ENCODE peak calls at places on chromosomes 16 and 17, in eight cellular contexts. One of them, this sample, is unnamed. For H3K27me3, the result is how much of the 10 kb centered on the place peaks cover.

GRCh38 chr17:29155966-29156338 is 24.2 kb downstream of the MYO18A start:
- DNase-seq in CD8-positive, alpha-beta memory T cell: no peak
- DNase-seq in BJ: no peak
- DNase-seq in CD4-positive, alpha-beta T cell: no peak
- DNase-seq in iPS DF 6.9: no peak
- DNase-seq in Peyer's patch: no peak
- DNase-seq in endodermal cell: peak
- DNase-seq in left ventricle myocardium inferior: no peak
- DNase-seq in this sample: no peak

GRCh38 chr17:2937331-2938003 is 125.9 kb downstream of the OR1D5 start:
- DNase-seq in CD8-positive, alpha-beta memory T cell: no peak
- DNase-seq in BJ: no peak
- DNase-seq in CD4-positive, alpha-beta T cell: no peak
- DNase-seq in iPS DF 6.9: no peak
- DNase-seq in Peyer's patch: no peak
- DNase-seq in endodermal cell: no peak
- DNase-seq in left ventricle myocardium inferior: no peak
- DNase-seq in this sample: no peak

GRCh38 chr16:17396762-17397498 is 73.8 kb downstream of the XYLT1 start:
- DNase-seq in CD8-positive, alpha-beta memory T cell: peak
- DNase-seq in BJ: no peak
- DNase-seq in CD4-positive, alpha-beta T cell: peak
- DNase-seq in iPS DF 6.9: no peak
- DNase-seq in Peyer's patch: peak
- DNase-seq in endodermal cell: no peak
- DNase-seq in left ventricle myocardium inferior: no peak
- DNase-seq in this sample: no peak

GRCh38 chr16:81937305-81938038 is 73.8 kb downstream of the SDR42E1 start:
- DNase-seq in CD8-positive, alpha-beta memory T cell: no peak
- DNase-seq in BJ: no peak
- DNase-seq in CD4-positive, alpha-beta T cell: no peak
- DNase-seq in iPS DF 6.9: no peak
- DNase-seq in Peyer's patch: no peak
- DNase-seq in endodermal cell: no peak
- DNase-seq in left ventricle myocardium inferior: peak
- DNase-seq in this sample: no peak

GRCh38 chr17:78532922-78533640 is 44.1 kb downstream of the DNAH17 start:
- DNase-seq in CD8-positive, alpha-beta memory T cell: no peak
- DNase-seq in BJ: no peak
- DNase-seq in CD4-positive, alpha-beta T cell: no peak
- DNase-seq in iPS DF 6.9: no peak
- DNase-seq in Peyer's patch: no peak
- DNase-seq in endodermal cell: peak
- DNase-seq in left ventricle myocardium inferior: no peak
- DNase-seq in this sample: peak

GRCh38 chr16:3652373-3653037 is 2.0 kb upstream of the DNASE1 start:
- DNase-seq in CD8-positive, alpha-beta memory T cell: no peak
- DNase-seq in BJ: no peak
- DNase-seq in CD4-positive, alpha-beta T cell: no peak
- DNase-seq in iPS DF 6.9: no peak
- DNase-seq in Peyer's patch: no peak
- DNase-seq in endodermal cell: no peak
- DNase-seq in left ventricle myocardium inferior: no peak
- DNase-seq in this sample: peak

GRCh38 chr16:55480228-55480655 is 1.2 kb downstream of the MMP2 start:
- DNase-seq in CD8-positive, alpha-beta memory T cell: no peak
- DNase-seq in BJ: peak
- DNase-seq in CD4-positive, alpha-beta T cell: no peak
- DNase-seq in iPS DF 6.9: no peak
- DNase-seq in Peyer's patch: peak
- DNase-seq in endodermal cell: peak
- DNase-seq in left ventricle myocardium inferior: peak
- DNase-seq in this sample: no peak

GRCh38 chr17:7167832-7168231 is 11.3 kb downstream of the ASGR1 start:
- DNase-seq in CD8-positive, alpha-beta memory T cell: no peak
- DNase-seq in BJ: no peak
- DNase-seq in CD4-positive, alpha-beta T cell: no peak
- DNase-seq in iPS DF 6.9: no peak
- DNase-seq in Peyer's patch: no peak
- DNase-seq in endodermal cell: no peak
- DNase-seq in left ventricle myocardium inferior: no peak
- DNase-seq in this sample: no peak

GRCh38 chr17:71392715-71393567 is 727.9 kb upstream of the SOX9 start:
- DNase-seq in CD8-positive, alpha-beta memory T cell: no peak
- DNase-seq in BJ: no peak
- DNase-seq in CD4-positive, alpha-beta T cell: no peak
- DNase-seq in iPS DF 6.9: no peak
- DNase-seq in Peyer's patch: no peak
- DNase-seq in endodermal cell: no peak
- DNase-seq in left ventricle myocardium inferior: no peak
- DNase-seq in this sample: no peak

GRCh38 chr16:85422374-85423185 is 190.5 kb upstream of the GSE1 start:
- DNase-seq in CD8-positive, alpha-beta memory T cell: no peak
- DNase-seq in BJ: no peak
- DNase-seq in CD4-positive, alpha-beta T cell: no peak
- DNase-seq in iPS DF 6.9: no peak
- DNase-seq in Peyer's patch: peak
- DNase-seq in endodermal cell: peak
- DNase-seq in left ventricle myocardium inferior: peak
- DNase-seq in this sample: peak

GRCh38 chr16:626787-627457 is 3.9 kb upstream of the WFIKKN1 start:
- DNase-seq in CD8-positive, alpha-beta memory T cell: no peak
- DNase-seq in BJ: peak
- DNase-seq in CD4-positive, alpha-beta T cell: no peak
- DNase-seq in iPS DF 6.9: no peak
- DNase-seq in Peyer's patch: no peak
- DNase-seq in endodermal cell: no peak
- DNase-seq in left ventricle myocardium inferior: no peak
- DNase-seq in this sample: peak

GRCh38 chr16:11211977-11212818 is 43.8 kb downstream of the SOCS1 start:
- DNase-seq in CD8-positive, alpha-beta memory T cell: no peak
- DNase-seq in BJ: no peak
- DNase-seq in CD4-positive, alpha-beta T cell: no peak
- DNase-seq in iPS DF 6.9: no peak
- DNase-seq in Peyer's patch: no peak
- DNase-seq in endodermal cell: no peak
- DNase-seq in left ventricle myocardium inferior: no peak
- DNase-seq in this sample: no peak

GRCh38 chr16:48008011-48008410 is 147.8 kb downstream of the ABCC12 start:
- DNase-seq in CD8-positive, alpha-beta memory T cell: no peak
- DNase-seq in BJ: no peak
- DNase-seq in CD4-positive, alpha-beta T cell: no peak
- DNase-seq in iPS DF 6.9: no peak
- DNase-seq in Peyer's patch: no peak
- DNase-seq in endodermal cell: no peak
- DNase-seq in left ventricle myocardium inferior: no peak
- DNase-seq in this sample: no peak

GRCh38 chr16:83215417-83216001 is 588.7 kb downstream of the CDH13 start:
- DNase-seq in CD8-positive, alpha-beta memory T cell: no peak
- DNase-seq in BJ: no peak
- DNase-seq in CD4-positive, alpha-beta T cell: peak
- DNase-seq in iPS DF 6.9: peak
- DNase-seq in Peyer's patch: peak
- DNase-seq in endodermal cell: peak
- DNase-seq in left ventricle myocardium inferior: no peak
- DNase-seq in this sample: no peak

GRCh38 chr16:3850544-3850899 is 30.0 kb downstream of the CREBBP start:
- DNase-seq in CD8-positive, alpha-beta memory T cell: no peak
- DNase-seq in BJ: no peak
- DNase-seq in CD4-positive, alpha-beta T cell: no peak
- DNase-seq in iPS DF 6.9: no peak
- DNase-seq in Peyer's patch: no peak
- DNase-seq in endodermal cell: no peak
- DNase-seq in left ventricle myocardium inferior: no peak
- DNase-seq in this sample: no peak

GRCh38 chr17:74432484-74433391 is 850 bp downstream of the GPRC5C start:
- DNase-seq in CD8-positive, alpha-beta memory T cell: no peak
- DNase-seq in BJ: no peak
- DNase-seq in CD4-positive, alpha-beta T cell: no peak
- DNase-seq in iPS DF 6.9: no peak
- DNase-seq in Peyer's patch: peak
- DNase-seq in endodermal cell: peak
- DNase-seq in left ventricle myocardium inferior: no peak
- DNase-seq in this sample: no peak

GRCh38 chr17:74437702-74438101 is 5.8 kb downstream of the GPRC5C start:
- DNase-seq in CD8-positive, alpha-beta memory T cell: no peak
- DNase-seq in BJ: no peak
- DNase-seq in CD4-positive, alpha-beta T cell: no peak
- DNase-seq in iPS DF 6.9: no peak
- DNase-seq in Peyer's patch: no peak
- DNase-seq in endodermal cell: peak
- DNase-seq in left ventricle myocardium inferior: no peak
- DNase-seq in this sample: no peak

GRCh38 chr17:74431568-74432483 is at the start of gene GPRC5C:
- DNase-seq in CD8-positive, alpha-beta memory T cell: no peak
- DNase-seq in BJ: no peak
- DNase-seq in CD4-positive, alpha-beta T cell: peak
- DNase-seq in iPS DF 6.9: no peak
- DNase-seq in Peyer's patch: peak
- DNase-seq in endodermal cell: peak
- DNase-seq in left ventricle myocardium inferior: peak
- DNase-seq in this sample: peak

GRCh38 chr17:74433421-74434121 is 1.7 kb downstream of the GPRC5C start:
- DNase-seq in CD8-positive, alpha-beta memory T cell: no peak
- DNase-seq in BJ: no peak
- DNase-seq in CD4-positive, alpha-beta T cell: no peak
- DNase-seq in iPS DF 6.9: no peak
- DNase-seq in Peyer's patch: peak
- DNase-seq in endodermal cell: peak
- DNase-seq in left ventricle myocardium inferior: no peak
- DNase-seq in this sample: no peak

DNA sequence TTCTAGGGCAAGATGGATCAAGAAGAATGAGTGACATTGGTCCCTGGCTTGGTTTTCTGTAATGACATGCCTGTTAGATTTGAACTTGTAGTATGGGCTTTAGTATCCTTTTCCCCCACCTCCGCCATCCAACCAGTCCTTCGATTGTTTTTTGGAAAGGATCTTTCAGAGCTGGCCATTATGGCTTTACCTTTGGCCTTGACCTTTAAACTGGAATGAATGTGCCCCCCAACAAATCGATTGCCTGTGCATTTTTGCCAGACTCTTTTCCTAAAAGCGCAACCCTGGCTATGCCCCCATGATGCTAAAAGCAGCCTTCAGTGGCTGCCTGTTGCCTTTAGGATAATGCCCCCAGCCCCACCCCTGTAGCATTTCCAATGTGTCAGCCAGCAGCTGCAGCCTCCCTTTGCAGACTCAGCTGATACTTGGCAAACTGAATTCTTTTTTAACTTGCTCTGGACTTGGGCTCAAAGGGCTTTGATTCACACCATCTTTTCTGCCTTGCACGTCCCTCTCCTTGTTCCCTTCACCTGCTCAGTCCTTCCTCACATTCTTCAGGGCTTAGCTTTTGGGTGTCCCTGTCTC is 4.0 kb downstream of the GPRC5C start:
- DNase-seq in CD8-positive, alpha-beta memory T cell: no peak
- DNase-seq in BJ: no peak
- DNase-seq in CD4-positive, alpha-beta T cell: no peak
- DNase-seq in iPS DF 6.9: no peak
- DNase-seq in Peyer's patch: no peak
- DNase-seq in endodermal cell: peak
- DNase-seq in left ventricle myocardium inferior: no peak
- DNase-seq in this sample: no peak
- H3K27me3 ChIP-seq in CD8-positive, alpha-beta memory T cell: under half
- H3K27me3 ChIP-seq in BJ: under half
- H3K27me3 ChIP-seq in CD4-positive, alpha-beta T cell: under half
- H3K27me3 ChIP-seq in iPS DF 6.9: under half
- H3K27me3 ChIP-seq in Peyer's patch: under half
- H3K27me3 ChIP-seq in endodermal cell: under half
- H3K27me3 ChIP-seq in left ventricle myocardium inferior: under half
- H3K27me3 ChIP-seq in this sample: under half

GRCh38 chr16:23836404-23837291 is 865 bp downstream of the PRKCB start:
- DNase-seq in CD8-positive, alpha-beta memory T cell: peak
- DNase-seq in BJ: no peak
- DNase-seq in CD4-positive, alpha-beta T cell: no peak
- DNase-seq in iPS DF 6.9: peak
- DNase-seq in Peyer's patch: peak
- DNase-seq in endodermal cell: peak
- DNase-seq in left ventricle myocardium inferior: peak
- DNase-seq in this sample: no peak
- H3K27me3 ChIP-seq in CD8-positive, alpha-beta memory T cell: under half
- H3K27me3 ChIP-seq in BJ: under half
- H3K27me3 ChIP-seq in CD4-positive, alpha-beta T cell: under half
- H3K27me3 ChIP-seq in iPS DF 6.9: under half
- H3K27me3 ChIP-seq in Peyer's patch: under half
- H3K27me3 ChIP-seq in endodermal cell: half or more
- H3K27me3 ChIP-seq in left ventricle myocardium inferior: half or more
- H3K27me3 ChIP-seq in this sample: under half

DNA sequence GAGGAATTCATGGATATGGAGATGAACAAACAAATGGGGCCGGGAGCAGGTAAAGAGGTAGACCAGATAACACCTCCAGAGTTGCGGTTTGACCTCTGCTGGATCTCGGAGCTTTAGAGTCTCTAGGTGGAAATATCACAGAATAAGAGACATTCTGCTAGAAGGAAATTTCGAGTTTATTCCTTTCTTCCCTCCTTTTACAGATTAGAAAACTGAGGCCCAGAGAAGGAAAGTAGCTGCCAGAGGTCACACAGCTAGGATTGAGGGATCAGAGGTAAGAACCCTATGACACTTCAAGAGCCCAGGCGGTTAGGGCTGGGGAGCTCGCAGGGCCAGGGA is 7.7 kb upstream of the COL1A1 start:
- DNase-seq in CD8-positive, alpha-beta memory T cell: no peak
- DNase-seq in BJ: no peak
- DNase-seq in CD4-positive, alpha-beta T cell: no peak
- DNase-seq in iPS DF 6.9: no peak
- DNase-seq in Peyer's patch: no peak
- DNase-seq in endodermal cell: no peak
- DNase-seq in left ventricle myocardium inferior: no peak
- DNase-seq in this sample: peak
- H3K27me3 ChIP-seq in CD8-positive, alpha-beta memory T cell: under half
- H3K27me3 ChIP-seq in BJ: under half
- H3K27me3 ChIP-seq in CD4-positive, alpha-beta T cell: half or more
- H3K27me3 ChIP-seq in iPS DF 6.9: under half
- H3K27me3 ChIP-seq in Peyer's patch: under half
- H3K27me3 ChIP-seq in endodermal cell: under half
- H3K27me3 ChIP-seq in left ventricle myocardium inferior: half or more
- H3K27me3 ChIP-seq in this sample: under half

DNA sequence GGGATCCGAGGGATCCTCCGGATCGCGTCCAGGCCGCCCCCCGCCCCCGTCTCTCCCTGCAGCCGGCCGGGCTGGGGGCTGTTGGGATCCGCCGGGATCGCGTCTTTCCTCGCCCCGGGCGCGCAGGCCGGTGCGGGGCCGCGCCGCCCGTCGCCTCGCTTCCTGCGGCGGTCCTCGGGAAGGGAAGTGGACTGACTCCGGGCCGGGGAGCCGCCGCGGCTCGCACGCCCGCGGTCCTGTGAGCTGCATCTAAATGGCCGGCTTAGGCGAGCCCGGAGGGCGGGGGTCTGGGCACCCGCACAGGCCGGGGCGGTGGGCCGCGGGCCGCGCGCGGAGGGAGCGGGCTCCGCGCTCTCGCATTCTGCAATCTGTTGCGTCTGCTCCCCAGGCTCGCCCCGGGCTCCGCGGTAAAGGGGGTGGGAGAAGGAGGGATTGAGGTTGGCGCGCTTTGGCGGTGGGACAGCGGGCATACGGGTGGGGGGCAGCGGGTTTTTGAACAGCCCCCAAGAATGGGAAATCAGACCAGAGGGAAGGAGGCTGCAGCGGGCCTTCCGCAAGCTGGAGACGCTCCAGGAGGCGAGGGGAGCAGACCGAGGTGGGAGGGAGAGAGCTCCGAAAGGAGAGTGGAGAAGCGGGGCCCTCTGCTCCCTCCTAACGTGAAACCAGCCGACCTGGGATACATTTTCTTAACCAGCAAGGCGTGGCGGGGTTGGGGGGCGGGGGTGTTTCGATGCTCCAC is 2.2 kb downstream of the TMEM132E start:
- DNase-seq in CD8-positive, alpha-beta memory T cell: no peak
- DNase-seq in BJ: no peak
- DNase-seq in CD4-positive, alpha-beta T cell: no peak
- DNase-seq in iPS DF 6.9: no peak
- DNase-seq in Peyer's patch: peak
- DNase-seq in endodermal cell: peak
- DNase-seq in left ventricle myocardium inferior: no peak
- DNase-seq in this sample: no peak
- H3K27me3 ChIP-seq in CD8-positive, alpha-beta memory T cell: under half
- H3K27me3 ChIP-seq in BJ: half or more
- H3K27me3 ChIP-seq in CD4-positive, alpha-beta T cell: half or more
- H3K27me3 ChIP-seq in iPS DF 6.9: half or more
- H3K27me3 ChIP-seq in Peyer's patch: under half
- H3K27me3 ChIP-seq in endodermal cell: half or more
- H3K27me3 ChIP-seq in left ventricle myocardium inferior: half or more
- H3K27me3 ChIP-seq in this sample: half or more